ENCODE peak calls at places on chromosomes 5 and 9, in nine cellular contexts. W is GM23248, V is A549, F is IMR-90, I is aorta, D is right cardiac atrium, B is ascending aorta, Q is Peyer's patch, Y is NT2/D1. K is an unnamed sample.
A peak's percentile ranks its signal among the peaks of the same experiment; 100 is the strongest.

GRCh38 chr5:177495243-177496060 is 2.0 kb downstream of the PDLIM7 start:
- DNase-seq in W (peak; percentile 85), V (peak; percentile 72), F (peak; percentile 88), I (peak; percentile 94), D (peak; percentile 85), B (peak; percentile 96), Q (no peak), Y (peak; percentile 90), K (peak; percentile 78)

GRCh38 chr5:56734066-56734766 is 81.1 kb upstream of the MAP3K1 start:
- DNase-seq in W (no peak), V (no peak), F (no peak), I (no peak), D (no peak), B (no peak), Q (no peak), Y (no peak), K (no peak)

GRCh38 chr9:113809192-113809482 is 67.0 kb upstream of the ZNF618 start:
- DNase-seq in W (no peak), V (no peak), F (no peak), I (no peak), D (no peak), B (no peak), Q (no peak), Y (no peak), K (no peak)

GRCh38 chr5:179142434-179143198 is 82.4 kb downstream of the ZNF354C start:
- DNase-seq in W (peak; percentile 80), V (no peak), F (peak; percentile 87), I (no peak), D (no peak), B (no peak), Q (no peak), Y (no peak), K (no peak)

GRCh38 chr5:118980438-118980837 is 7.9 kb downstream of the DTWD2 start:
- DNase-seq in W (no peak), V (no peak), F (no peak), I (no peak), D (no peak), B (no peak), Q (no peak), Y (no peak), K (no peak)

GRCh38 chr5:177982072-177982727 is 13.8 kb downstream of the PROP1 start:
- DNase-seq in W (peak; percentile 32), V (peak; percentile 51), F (no peak), I (no peak), D (no peak), B (no peak), Q (peak; percentile 14), Y (no peak), K (no peak)

GRCh38 chr9:88723751-88724150 is 188.8 kb downstream of the NXNL2 start:
- DNase-seq in W (no peak), V (no peak), F (no peak), I (no peak), D (no peak), B (no peak), Q (no peak), Y (no peak), K (no peak)

GRCh38 chr5:15601274-15601673 is 101.3 kb downstream of the FBXL7 start:
- DNase-seq in W (no peak), V (no peak), F (peak; percentile 13), I (no peak), D (no peak), B (no peak), Q (no peak), Y (no peak), K (no peak)

GRCh38 chr5:145941096-145941676 is 4.8 kb downstream of the SH3RF2 start:
- DNase-seq in W (peak; percentile 20), V (no peak), F (peak; percentile 25), I (no peak), D (no peak), B (no peak), Q (no peak), Y (no peak), K (no peak)

GRCh38 chr5:131996210-131997025 is 15.0 kb downstream of the ACSL6 start:
- DNase-seq in W (no peak), V (no peak), F (no peak), I (peak; percentile 24), D (no peak), B (no peak), Q (no peak), Y (no peak), K (no peak)

GRCh38 chr9:7640205-7640604 is 159.4 kb downstream of the DMAC1 start:
- DNase-seq in W (no peak), V (no peak), F (no peak), I (no peak), D (no peak), B (no peak), Q (no peak), Y (no peak), K (no peak)

GRCh38 chr9:96523429-96523828 is 73.5 kb downstream of the HABP4 start:
- DNase-seq in W (no peak), V (no peak), F (no peak), I (peak; percentile 82), D (peak; percentile 77), B (peak; percentile 94), Q (no peak), Y (no peak), K (peak; percentile 73)

GRCh38 chr9:5514608-5515260 is 4.4 kb downstream of the PDCD1LG2 start:
- DNase-seq in W (no peak), V (no peak), F (no peak), I (no peak), D (no peak), B (no peak), Q (no peak), Y (no peak), K (no peak)

DNA sequence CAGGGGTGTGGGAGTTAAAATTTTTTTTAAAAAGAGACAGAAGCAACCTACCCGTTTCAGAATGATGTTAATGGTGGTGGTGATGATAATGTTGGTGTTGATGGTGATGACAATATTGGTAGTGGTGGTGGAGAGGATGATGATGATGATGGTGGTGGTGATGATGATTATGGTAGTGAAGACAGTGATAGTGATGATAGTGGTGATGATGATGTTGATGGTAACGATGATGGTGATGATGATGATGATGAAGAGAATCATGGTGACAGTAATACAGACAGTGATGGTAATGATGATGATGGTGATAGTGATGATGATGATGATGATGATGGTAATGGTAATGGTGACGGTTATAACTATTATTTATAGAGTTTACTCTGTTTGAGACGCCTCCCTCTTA is 117.6 kb downstream of the ICE1 start:
- DNase-seq in W (no peak), V (no peak), F (no peak), I (no peak), D (no peak), B (no peak), Q (no peak), Y (no peak), K (no peak)
- H3K9me3 ChIP-seq in W (no peaks in the 10 kb centered on the region), V (no peaks in the 10 kb centered on the region), F (peaks cover 9% of the 10 kb centered on the region), I (no peaks in the 10 kb centered on the region), D (peaks cover 2% of the 10 kb centered on the region), B (no peaks in the 10 kb centered on the region), Q (no peaks in the 10 kb centered on the region), Y (no peaks in the 10 kb centered on the region), K (no peaks in the 10 kb centered on the region)

DNA sequence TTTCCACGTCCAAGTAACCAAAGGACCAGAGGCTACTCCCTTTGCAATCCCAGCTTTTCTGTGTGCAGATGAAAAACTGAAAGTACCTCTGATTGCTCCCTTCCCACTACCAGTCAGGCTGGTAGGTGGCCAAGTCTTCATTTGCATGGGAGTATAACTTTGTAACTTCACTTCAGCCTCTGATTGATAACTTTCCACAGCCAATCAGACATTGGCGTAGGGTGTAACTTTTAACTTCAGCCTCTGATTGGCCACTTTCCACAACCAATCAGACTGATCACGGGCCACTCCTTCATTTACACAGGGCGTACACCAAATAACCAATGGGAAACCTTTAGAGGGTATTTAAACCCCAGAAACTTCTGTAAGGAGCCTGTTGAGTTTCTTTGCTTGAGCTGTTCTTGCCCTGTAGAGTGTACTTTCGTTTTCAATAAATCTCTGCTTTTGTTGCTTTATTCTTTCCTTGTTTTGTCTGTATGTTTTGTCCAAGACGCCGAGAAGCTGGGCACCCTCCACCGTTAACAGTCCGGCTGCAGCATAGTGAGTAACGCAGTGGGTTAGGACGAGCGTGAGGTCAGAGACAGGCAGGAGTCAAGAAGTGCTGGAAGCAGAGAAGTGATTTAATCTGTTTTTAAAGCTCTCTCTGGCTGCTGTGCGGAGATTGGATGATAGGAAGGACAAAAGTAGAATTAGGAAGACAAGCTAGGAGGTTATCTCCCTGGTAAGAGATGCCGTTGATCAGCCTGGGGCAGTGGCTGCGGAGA is 3.5 kb upstream of the EXOSC2 start:
- DNase-seq in W (peak; percentile 97), V (peak; percentile 95), F (peak; percentile 94), I (peak; percentile 73), D (peak; percentile 57), B (peak; percentile 86), Q (peak; percentile 23), Y (no peak), K (peak; percentile 59)
- H3K4me3 ChIP-seq in W (peak overlapping the region; percentile 83), V (peak overlapping the region; percentile 53), F (peak overlapping the region; percentile 57), I (peak overlapping the region; percentile 40), D (peak overlapping the region; percentile 39), B (peak overlapping the region; percentile 50), Q (no peak overlapping the region), Y (no peak overlapping the region), K (peak overlapping the region; percentile 23)

GRCh38 chr5:2167671-2168070 is 284.9 kb upstream of the IRX4 start:
- DNase-seq in W (no peak), V (no peak), F (no peak), I (no peak), D (no peak), B (no peak), Q (no peak), Y (no peak), K (no peak)
- H3K9me3 ChIP-seq in W (no peaks in the 10 kb centered on the region), V (no peaks in the 10 kb centered on the region), F (peaks cover 47% of the 10 kb centered on the region), I (no peaks in the 10 kb centered on the region), D (no peaks in the 10 kb centered on the region), B (no peaks in the 10 kb centered on the region), Q (no peaks in the 10 kb centered on the region), Y (no peaks in the 10 kb centered on the region), K (no peaks in the 10 kb centered on the region)

GRCh38 chr5:60792438-60792837 is 51.6 kb downstream of the ELOVL7 start:
- DNase-seq in W (no peak), V (no peak), F (no peak), I (no peak), D (no peak), B (no peak), Q (no peak), Y (no peak), K (no peak)

GRCh38 chr5:60797482-60798153 is 46.5 kb downstream of the ELOVL7 start:
- DNase-seq in W (no peak), V (no peak), F (no peak), I (no peak), D (no peak), B (no peak), Q (no peak), Y (peak; percentile 8), K (no peak)

GRCh38 chr5:60789541-60789940 is 54.5 kb downstream of the ELOVL7 start:
- DNase-seq in W (no peak), V (no peak), F (no peak), I (no peak), D (no peak), B (no peak), Q (no peak), Y (no peak), K (no peak)

GRCh38 chr5:60788863-60789513 is 55.1 kb downstream of the ELOVL7 start:
- DNase-seq in W (no peak), V (no peak), F (no peak), I (no peak), D (no peak), B (no peak), Q (no peak), Y (no peak), K (no peak)

DNA sequence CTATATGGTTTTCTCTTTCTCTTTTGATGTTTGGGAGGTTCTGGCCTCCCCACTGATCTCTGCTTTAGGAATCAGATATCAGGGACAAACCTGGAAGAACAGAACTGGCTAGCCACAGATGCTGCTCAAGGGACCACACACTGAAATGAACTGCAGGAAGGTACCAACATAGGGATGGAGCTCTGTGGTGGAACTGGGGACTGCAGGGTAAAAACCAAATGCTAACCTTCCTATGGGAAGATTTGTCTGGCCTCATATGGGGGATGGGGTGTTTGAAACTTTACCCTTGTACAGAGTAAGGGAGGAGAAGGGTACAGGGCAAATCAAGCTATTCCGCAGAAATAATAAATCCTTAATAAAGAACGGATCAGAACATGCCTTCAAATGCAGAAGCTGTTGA is 49.4 kb downstream of the ELOVL7 start:
- DNase-seq in W (no peak), V (no peak), F (no peak), I (no peak), D (no peak), B (no peak), Q (no peak), Y (no peak), K (no peak)
- H3K4me3 ChIP-seq in W (no peak overlapping the region), V (no peak overlapping the region), F (no peak overlapping the region), I (no peak overlapping the region), D (no peak overlapping the region), B (no peak overlapping the region), Q (no peak overlapping the region), Y (no peak overlapping the region), K (no peak overlapping the region)